ENCODE peak calls at places on chromosome 1, in seven cellular contexts. One of them, this sample, is unnamed.

GRCh38 chr1:15277933-15278332 is 30.9 kb downstream of the FHAD1 start:
- DNase-seq in iris pigment epithelial cell: no peak
- DNase-seq in stimulated activated naive CD8-positive, alpha-beta T cell treated with anti-CD3 and anti-CD28 coated beads, Interleukin-15, Interleukin-2, amounts not matched to agents 100 U/mL and 50 U/mL, for 24 hours: no peak
- DNase-seq in omental fat pad: no peak
- DNase-seq in activated T-helper 1 cell treated with anti-CD3 and anti-CD28 coated beads, Interleukin-12 subunit alpha, Interleukin-12 subunit beta, Interleukin-2, Interleukin-4 antibody, amounts not matched to agents 30 ng/mL and 10 ng/mL and 1 ng/mL, durations not matched to agents 14 hours and 24 hours and 36 hours: no peak
- DNase-seq in IMR-90: no peak
- DNase-seq in activated T-cell treated with anti-CD3 and anti-CD28 coated beads, Interleukin-2, amount 50 U/mL, for 72 hours: no peak
- DNase-seq in this sample: no peak

GRCh38 chr1:41241748-41242644 is at the start of gene SCMH1:
- DNase-seq in iris pigment epithelial cell: peak; percentile 49
- DNase-seq in activated T-helper 1 cell treated with anti-CD3 and anti-CD28 coated beads, Interleukin-12 subunit alpha, Interleukin-12 subunit beta, Interleukin-2, Interleukin-4 antibody, amounts not matched to agents 30 ng/mL and 10 ng/mL and 1 ng/mL, durations not matched to agents 14 hours and 24 hours and 36 hours: peak; percentile 47
- DNase-seq in IMR-90: peak; percentile 12
- DNase-seq in stimulated activated naive CD8-positive, alpha-beta T cell treated with anti-CD3 and anti-CD28 coated beads, Interleukin-15, Interleukin-2, amounts not matched to agents 100 U/mL and 50 U/mL, for 24 hours: peak; percentile 68
- DNase-seq in omental fat pad: no peak
- DNase-seq in activated T-cell treated with anti-CD3 and anti-CD28 coated beads, Interleukin-2, amount 50 U/mL, for 72 hours: peak; percentile 72
- DNase-seq in this sample: peak; percentile 90

GRCh38 chr1:21955474-21956281 is 18.6 kb upstream of the HSPG2 start:
- DNase-seq in activated T-helper 1 cell treated with anti-CD3 and anti-CD28 coated beads, Interleukin-12 subunit alpha, Interleukin-12 subunit beta, Interleukin-2, Interleukin-4 antibody, amounts not matched to agents 30 ng/mL and 10 ng/mL and 1 ng/mL, durations not matched to agents 14 hours and 24 hours and 36 hours: no peak
- DNase-seq in iris pigment epithelial cell: no peak
- DNase-seq in stimulated activated naive CD8-positive, alpha-beta T cell treated with anti-CD3 and anti-CD28 coated beads, Interleukin-15, Interleukin-2, amounts not matched to agents 100 U/mL and 50 U/mL, for 24 hours: no peak
- DNase-seq in omental fat pad: no peak
- DNase-seq in activated T-cell treated with anti-CD3 and anti-CD28 coated beads, Interleukin-2, amount 50 U/mL, for 72 hours: no peak
- DNase-seq in IMR-90: no peak
- DNase-seq in this sample: no peak

GRCh38 chr1:70038025-70038424 is 167.4 kb downstream of the LRRC40 start:
- DNase-seq in stimulated activated naive CD8-positive, alpha-beta T cell treated with anti-CD3 and anti-CD28 coated beads, Interleukin-15, Interleukin-2, amounts not matched to agents 100 U/mL and 50 U/mL, for 24 hours: no peak
- DNase-seq in activated T-helper 1 cell treated with anti-CD3 and anti-CD28 coated beads, Interleukin-12 subunit alpha, Interleukin-12 subunit beta, Interleukin-2, Interleukin-4 antibody, amounts not matched to agents 30 ng/mL and 10 ng/mL and 1 ng/mL, durations not matched to agents 14 hours and 24 hours and 36 hours: no peak
- DNase-seq in omental fat pad: no peak
- DNase-seq in IMR-90: no peak
- DNase-seq in activated T-cell treated with anti-CD3 and anti-CD28 coated beads, Interleukin-2, amount 50 U/mL, for 72 hours: no peak
- DNase-seq in iris pigment epithelial cell: peak; percentile 71
- DNase-seq in this sample: no peak

GRCh38 chr1:109199710-109200109 is 14.0 kb upstream of the SARS1 start:
- DNase-seq in stimulated activated naive CD8-positive, alpha-beta T cell treated with anti-CD3 and anti-CD28 coated beads, Interleukin-15, Interleukin-2, amounts not matched to agents 100 U/mL and 50 U/mL, for 24 hours: peak; percentile 15
- DNase-seq in activated T-cell treated with anti-CD3 and anti-CD28 coated beads, Interleukin-2, amount 50 U/mL, for 72 hours: peak; percentile 16
- DNase-seq in IMR-90: no peak
- DNase-seq in omental fat pad: no peak
- DNase-seq in activated T-helper 1 cell treated with anti-CD3 and anti-CD28 coated beads, Interleukin-12 subunit alpha, Interleukin-12 subunit beta, Interleukin-2, Interleukin-4 antibody, amounts not matched to agents 30 ng/mL and 10 ng/mL and 1 ng/mL, durations not matched to agents 14 hours and 24 hours and 36 hours: no peak
- DNase-seq in iris pigment epithelial cell: no peak
- DNase-seq in this sample: no peak

GRCh38 chr1:82299680-82300079 is 498.9 kb downstream of the ADGRL2 start:
- DNase-seq in IMR-90: no peak
- DNase-seq in activated T-cell treated with anti-CD3 and anti-CD28 coated beads, Interleukin-2, amount 50 U/mL, for 72 hours: no peak
- DNase-seq in omental fat pad: no peak
- DNase-seq in activated T-helper 1 cell treated with anti-CD3 and anti-CD28 coated beads, Interleukin-12 subunit alpha, Interleukin-12 subunit beta, Interleukin-2, Interleukin-4 antibody, amounts not matched to agents 30 ng/mL and 10 ng/mL and 1 ng/mL, durations not matched to agents 14 hours and 24 hours and 36 hours: no peak
- DNase-seq in iris pigment epithelial cell: no peak
- DNase-seq in stimulated activated naive CD8-positive, alpha-beta T cell treated with anti-CD3 and anti-CD28 coated beads, Interleukin-15, Interleukin-2, amounts not matched to agents 100 U/mL and 50 U/mL, for 24 hours: no peak
- DNase-seq in this sample: no peak

GRCh38 chr1:184260382-184260781 is 126.4 kb upstream of the C1orf21 start:
- DNase-seq in activated T-helper 1 cell treated with anti-CD3 and anti-CD28 coated beads, Interleukin-12 subunit alpha, Interleukin-12 subunit beta, Interleukin-2, Interleukin-4 antibody, amounts not matched to agents 30 ng/mL and 10 ng/mL and 1 ng/mL, durations not matched to agents 14 hours and 24 hours and 36 hours: no peak
- DNase-seq in IMR-90: peak; percentile 83
- DNase-seq in omental fat pad: no peak
- DNase-seq in stimulated activated naive CD8-positive, alpha-beta T cell treated with anti-CD3 and anti-CD28 coated beads, Interleukin-15, Interleukin-2, amounts not matched to agents 100 U/mL and 50 U/mL, for 24 hours: no peak
- DNase-seq in activated T-cell treated with anti-CD3 and anti-CD28 coated beads, Interleukin-2, amount 50 U/mL, for 72 hours: no peak
- DNase-seq in iris pigment epithelial cell: peak; percentile 88
- DNase-seq in this sample: no peak

GRCh38 chr1:232547938-232548484 is 81.9 kb downstream of the SIPA1L2 start:
- DNase-seq in IMR-90: peak; percentile 22
- DNase-seq in activated T-helper 1 cell treated with anti-CD3 and anti-CD28 coated beads, Interleukin-12 subunit alpha, Interleukin-12 subunit beta, Interleukin-2, Interleukin-4 antibody, amounts not matched to agents 30 ng/mL and 10 ng/mL and 1 ng/mL, durations not matched to agents 14 hours and 24 hours and 36 hours: no peak
- DNase-seq in omental fat pad: no peak
- DNase-seq in stimulated activated naive CD8-positive, alpha-beta T cell treated with anti-CD3 and anti-CD28 coated beads, Interleukin-15, Interleukin-2, amounts not matched to agents 100 U/mL and 50 U/mL, for 24 hours: no peak
- DNase-seq in activated T-cell treated with anti-CD3 and anti-CD28 coated beads, Interleukin-2, amount 50 U/mL, for 72 hours: no peak
- DNase-seq in iris pigment epithelial cell: no peak
- DNase-seq in this sample: no peak

GRCh38 chr1:150847499-150848060 is 28.8 kb downstream of the ARNT start:
- DNase-seq in activated T-cell treated with anti-CD3 and anti-CD28 coated beads, Interleukin-2, amount 50 U/mL, for 72 hours: no peak
- DNase-seq in iris pigment epithelial cell: no peak
- DNase-seq in omental fat pad: no peak
- DNase-seq in activated T-helper 1 cell treated with anti-CD3 and anti-CD28 coated beads, Interleukin-12 subunit alpha, Interleukin-12 subunit beta, Interleukin-2, Interleukin-4 antibody, amounts not matched to agents 30 ng/mL and 10 ng/mL and 1 ng/mL, durations not matched to agents 14 hours and 24 hours and 36 hours: no peak
- DNase-seq in IMR-90: no peak
- DNase-seq in stimulated activated naive CD8-positive, alpha-beta T cell treated with anti-CD3 and anti-CD28 coated beads, Interleukin-15, Interleukin-2, amounts not matched to agents 100 U/mL and 50 U/mL, for 24 hours: no peak
- DNase-seq in this sample: no peak

GRCh38 chr1:76059461-76059860 is 15.1 kb upstream of the ST6GALNAC3 start:
- DNase-seq in activated T-cell treated with anti-CD3 and anti-CD28 coated beads, Interleukin-2, amount 50 U/mL, for 72 hours: no peak
- DNase-seq in activated T-helper 1 cell treated with anti-CD3 and anti-CD28 coated beads, Interleukin-12 subunit alpha, Interleukin-12 subunit beta, Interleukin-2, Interleukin-4 antibody, amounts not matched to agents 30 ng/mL and 10 ng/mL and 1 ng/mL, durations not matched to agents 14 hours and 24 hours and 36 hours: no peak
- DNase-seq in IMR-90: no peak
- DNase-seq in stimulated activated naive CD8-positive, alpha-beta T cell treated with anti-CD3 and anti-CD28 coated beads, Interleukin-15, Interleukin-2, amounts not matched to agents 100 U/mL and 50 U/mL, for 24 hours: no peak
- DNase-seq in iris pigment epithelial cell: no peak
- DNase-seq in omental fat pad: no peak
- DNase-seq in this sample: no peak

GRCh38 chr1:245923215-245923614 is 583.9 kb downstream of the SMYD3 start:
- DNase-seq in stimulated activated naive CD8-positive, alpha-beta T cell treated with anti-CD3 and anti-CD28 coated beads, Interleukin-15, Interleukin-2, amounts not matched to agents 100 U/mL and 50 U/mL, for 24 hours: no peak
- DNase-seq in activated T-cell treated with anti-CD3 and anti-CD28 coated beads, Interleukin-2, amount 50 U/mL, for 72 hours: no peak
- DNase-seq in iris pigment epithelial cell: no peak
- DNase-seq in IMR-90: no peak
- DNase-seq in omental fat pad: no peak
- DNase-seq in activated T-helper 1 cell treated with anti-CD3 and anti-CD28 coated beads, Interleukin-12 subunit alpha, Interleukin-12 subunit beta, Interleukin-2, Interleukin-4 antibody, amounts not matched to agents 30 ng/mL and 10 ng/mL and 1 ng/mL, durations not matched to agents 14 hours and 24 hours and 36 hours: no peak
- DNase-seq in this sample: no peak

GRCh38 chr1:236181059-236181458 is 38.7 kb downstream of the GPR137B start:
- DNase-seq in IMR-90: peak; percentile 33
- DNase-seq in omental fat pad: no peak
- DNase-seq in stimulated activated naive CD8-positive, alpha-beta T cell treated with anti-CD3 and anti-CD28 coated beads, Interleukin-15, Interleukin-2, amounts not matched to agents 100 U/mL and 50 U/mL, for 24 hours: no peak
- DNase-seq in iris pigment epithelial cell: peak; percentile 33
- DNase-seq in activated T-cell treated with anti-CD3 and anti-CD28 coated beads, Interleukin-2, amount 50 U/mL, for 72 hours: no peak
- DNase-seq in activated T-helper 1 cell treated with anti-CD3 and anti-CD28 coated beads, Interleukin-12 subunit alpha, Interleukin-12 subunit beta, Interleukin-2, Interleukin-4 antibody, amounts not matched to agents 30 ng/mL and 10 ng/mL and 1 ng/mL, durations not matched to agents 14 hours and 24 hours and 36 hours: no peak
- DNase-seq in this sample: no peak

GRCh38 chr1:81664341-81664740 is 136.4 kb upstream of the ADGRL2 start:
- DNase-seq in activated T-cell treated with anti-CD3 and anti-CD28 coated beads, Interleukin-2, amount 50 U/mL, for 72 hours: no peak
- DNase-seq in IMR-90: peak; percentile 55
- DNase-seq in activated T-helper 1 cell treated with anti-CD3 and anti-CD28 coated beads, Interleukin-12 subunit alpha, Interleukin-12 subunit beta, Interleukin-2, Interleukin-4 antibody, amounts not matched to agents 30 ng/mL and 10 ng/mL and 1 ng/mL, durations not matched to agents 14 hours and 24 hours and 36 hours: no peak
- DNase-seq in stimulated activated naive CD8-positive, alpha-beta T cell treated with anti-CD3 and anti-CD28 coated beads, Interleukin-15, Interleukin-2, amounts not matched to agents 100 U/mL and 50 U/mL, for 24 hours: no peak
- DNase-seq in iris pigment epithelial cell: peak; percentile 9
- DNase-seq in omental fat pad: no peak
- DNase-seq in this sample: no peak

GRCh38 chr1:223378754-223379153 is 14.5 kb upstream of the CCDC185 start:
- DNase-seq in activated T-cell treated with anti-CD3 and anti-CD28 coated beads, Interleukin-2, amount 50 U/mL, for 72 hours: no peak
- DNase-seq in stimulated activated naive CD8-positive, alpha-beta T cell treated with anti-CD3 and anti-CD28 coated beads, Interleukin-15, Interleukin-2, amounts not matched to agents 100 U/mL and 50 U/mL, for 24 hours: no peak
- DNase-seq in activated T-helper 1 cell treated with anti-CD3 and anti-CD28 coated beads, Interleukin-12 subunit alpha, Interleukin-12 subunit beta, Interleukin-2, Interleukin-4 antibody, amounts not matched to agents 30 ng/mL and 10 ng/mL and 1 ng/mL, durations not matched to agents 14 hours and 24 hours and 36 hours: no peak
- DNase-seq in IMR-90: no peak
- DNase-seq in iris pigment epithelial cell: no peak
- DNase-seq in omental fat pad: no peak
- DNase-seq in this sample: no peak

GRCh38 chr1:209797978-209798639 is 7.8 kb downstream of the IRF6 start:
- DNase-seq in activated T-helper 1 cell treated with anti-CD3 and anti-CD28 coated beads, Interleukin-12 subunit alpha, Interleukin-12 subunit beta, Interleukin-2, Interleukin-4 antibody, amounts not matched to agents 30 ng/mL and 10 ng/mL and 1 ng/mL, durations not matched to agents 14 hours and 24 hours and 36 hours: no peak
- DNase-seq in IMR-90: no peak
- DNase-seq in omental fat pad: no peak
- DNase-seq in activated T-cell treated with anti-CD3 and anti-CD28 coated beads, Interleukin-2, amount 50 U/mL, for 72 hours: no peak
- DNase-seq in iris pigment epithelial cell: no peak
- DNase-seq in stimulated activated naive CD8-positive, alpha-beta T cell treated with anti-CD3 and anti-CD28 coated beads, Interleukin-15, Interleukin-2, amounts not matched to agents 100 U/mL and 50 U/mL, for 24 hours: no peak
- DNase-seq in this sample: no peak

GRCh38 chr1:916173-917075 is 7.3 kb upstream of the SAMD11 start:
- DNase-seq in activated T-cell treated with anti-CD3 and anti-CD28 coated beads, Interleukin-2, amount 50 U/mL, for 72 hours: no peak
- DNase-seq in iris pigment epithelial cell: no peak
- DNase-seq in omental fat pad: no peak
- DNase-seq in activated T-helper 1 cell treated with anti-CD3 and anti-CD28 coated beads, Interleukin-12 subunit alpha, Interleukin-12 subunit beta, Interleukin-2, Interleukin-4 antibody, amounts not matched to agents 30 ng/mL and 10 ng/mL and 1 ng/mL, durations not matched to agents 14 hours and 24 hours and 36 hours: no peak
- DNase-seq in IMR-90: no peak
- DNase-seq in stimulated activated naive CD8-positive, alpha-beta T cell treated with anti-CD3 and anti-CD28 coated beads, Interleukin-15, Interleukin-2, amounts not matched to agents 100 U/mL and 50 U/mL, for 24 hours: peak; percentile 1
- DNase-seq in this sample: no peak

GRCh38 chr1:247362074-247362597 is 30.5 kb upstream of the ZNF496 start:
- DNase-seq in stimulated activated naive CD8-positive, alpha-beta T cell treated with anti-CD3 and anti-CD28 coated beads, Interleukin-15, Interleukin-2, amounts not matched to agents 100 U/mL and 50 U/mL, for 24 hours: no peak
- DNase-seq in activated T-cell treated with anti-CD3 and anti-CD28 coated beads, Interleukin-2, amount 50 U/mL, for 72 hours: no peak
- DNase-seq in activated T-helper 1 cell treated with anti-CD3 and anti-CD28 coated beads, Interleukin-12 subunit alpha, Interleukin-12 subunit beta, Interleukin-2, Interleukin-4 antibody, amounts not matched to agents 30 ng/mL and 10 ng/mL and 1 ng/mL, durations not matched to agents 14 hours and 24 hours and 36 hours: no peak
- DNase-seq in IMR-90: no peak
- DNase-seq in iris pigment epithelial cell: no peak
- DNase-seq in omental fat pad: no peak
- DNase-seq in this sample: no peak

GRCh38 chr1:64505944-64506658 is 36.2 kb downstream of the CACHD1 start:
- DNase-seq in omental fat pad: no peak
- DNase-seq in stimulated activated naive CD8-positive, alpha-beta T cell treated with anti-CD3 and anti-CD28 coated beads, Interleukin-15, Interleukin-2, amounts not matched to agents 100 U/mL and 50 U/mL, for 24 hours: no peak
- DNase-seq in activated T-cell treated with anti-CD3 and anti-CD28 coated beads, Interleukin-2, amount 50 U/mL, for 72 hours: peak; percentile 15
- DNase-seq in IMR-90: no peak
- DNase-seq in activated T-helper 1 cell treated with anti-CD3 and anti-CD28 coated beads, Interleukin-12 subunit alpha, Interleukin-12 subunit beta, Interleukin-2, Interleukin-4 antibody, amounts not matched to agents 30 ng/mL and 10 ng/mL and 1 ng/mL, durations not matched to agents 14 hours and 24 hours and 36 hours: no peak
- DNase-seq in iris pigment epithelial cell: peak; percentile 49
- DNase-seq in this sample: no peak

This sample was measured in GM20000.